ENCODE peak calls at places on chromosomes 5 and 9, in five cellular contexts. Q is neuronal stem cell, Y is IMR-90, V is mesendoderm, B is H9. I is an unnamed sample.

GRCh38 chr5:81235287-81236072 is 2.4 kb downstream of the CKMT2 start:
- DNase-seq in Q (no peak), Y (no peak), V (no peak), B (no peak), I (no peak)

GRCh38 chr9:133528001-133528886 is 3.5 kb upstream of the MYMK start:
- DNase-seq in Q (no peak), Y (no peak), V (no peak), B (no peak), I (no peak)

GRCh38 chr5:59317023-59317771 is 576.3 kb downstream of the PDE4D start:
- DNase-seq in Q (no peak), Y (peak), V (peak), B (no peak), I (peak)

GRCh38 chr5:42950466-42951168 is 89.5 kb downstream of the ANXA2R start:
- DNase-seq in Q (no peak), Y (peak), V (peak), B (peak), I (peak)

GRCh38 chr5:101989659-101990058 is 306.4 kb downstream of the SLCO4C1 start:
- DNase-seq in Q (no peak), Y (no peak), V (no peak), B (no peak), I (no peak)

GRCh38 chr5:51383494-51384081 is 340 bp downstream of the ISL1 start:
- DNase-seq in Q (peak), Y (no peak), V (peak), B (no peak), I (peak)

GRCh38 chr9:127796899-127797370 is 5.7 kb upstream of the FPGS start:
- DNase-seq in Q (no peak), Y (peak), V (no peak), B (no peak), I (peak)

GRCh38 chr5:12360218-12360617 is 456.0 kb upstream of the CTNND2 start:
- DNase-seq in Q (no peak), Y (no peak), V (no peak), B (no peak), I (no peak)

GRCh38 chr5:134041570-134042411 is 37.0 kb upstream of the VDAC1 start:
- DNase-seq in Q (no peak), Y (no peak), V (no peak), B (no peak), I (no peak)

GRCh38 chr9:94922691-94923107 is 196.2 kb downstream of the AOPEP start:
- DNase-seq in Q (no peak), Y (peak), V (no peak), B (no peak), I (peak)

GRCh38 chr9:133750927-133751649 is 12.9 kb upstream of the SARDH start:
- DNase-seq in Q (no peak), Y (no peak), V (no peak), B (peak), I (no peak)

GRCh38 chr9:130325921-130326320 is 60.4 kb downstream of the HMCN2 start:
- DNase-seq in Q (no peak), Y (no peak), V (no peak), B (no peak), I (no peak)

GRCh38 chr9:130327070-130327780 is 61.7 kb downstream of the HMCN2 start:
- DNase-seq in Q (no peak), Y (no peak), V (peak), B (peak), I (no peak)

GRCh38 chr9:130328349-130328801 is 62.8 kb downstream of the HMCN2 start:
- DNase-seq in Q (no peak), Y (peak), V (no peak), B (no peak), I (peak)

GRCh38 chr9:130329061-130329460 is 63.5 kb downstream of the HMCN2 start:
- DNase-seq in Q (no peak), Y (no peak), V (no peak), B (no peak), I (no peak)

GRCh38 chr9:130327781-130328348 is 62.3 kb downstream of the HMCN2 start:
- DNase-seq in Q (no peak), Y (peak), V (no peak), B (no peak), I (peak)
- H2BK5ac ChIP-seq in Q (no peak), Y (no peak), V (no peak), B (no peak), I (no peak)

DNA sequence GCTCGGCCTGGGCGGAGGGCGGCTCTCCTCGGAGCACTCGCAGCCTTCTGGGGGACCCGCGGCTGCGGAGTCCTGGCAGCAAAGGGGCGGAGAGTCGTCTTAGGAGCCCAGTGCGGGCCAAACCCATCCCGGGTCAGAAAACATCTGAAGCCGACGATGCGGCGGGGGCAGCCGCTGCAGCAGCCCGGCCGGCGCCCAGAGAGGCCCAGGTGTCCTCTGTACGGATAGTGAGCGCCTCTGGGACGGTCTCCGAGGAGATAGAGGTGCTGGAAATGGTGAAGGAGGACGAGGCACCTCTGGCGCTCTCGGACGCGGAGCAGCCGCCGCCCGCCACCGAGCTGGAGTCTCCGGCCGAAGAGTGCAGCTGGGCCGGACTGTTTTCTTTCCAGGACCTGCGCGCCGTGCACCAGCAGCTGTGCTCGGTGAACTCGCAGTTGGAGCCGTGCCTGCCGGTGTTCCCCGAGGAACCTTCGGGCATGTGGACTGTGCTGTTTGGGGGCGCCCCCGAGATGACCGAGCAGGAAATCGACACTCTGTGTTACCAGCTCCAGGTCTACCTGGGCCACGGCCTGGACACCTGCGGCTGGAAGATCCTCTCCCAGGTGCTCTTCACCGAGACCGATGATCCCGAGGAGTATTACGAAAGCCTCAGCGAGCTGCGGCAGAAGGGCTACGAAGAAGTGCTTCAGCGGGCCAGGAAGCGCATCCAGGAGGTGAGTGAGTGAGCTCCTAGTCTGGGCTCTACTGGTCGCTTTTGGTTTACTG is 1.2 kb downstream of the JMY start:
- DNase-seq in Q (peak), Y (peak), V (peak), B (peak), I (peak)
- H2BK5ac ChIP-seq in Q (peak), Y (no peak), V (no peak), B (no peak), I (no peak)

DNA sequence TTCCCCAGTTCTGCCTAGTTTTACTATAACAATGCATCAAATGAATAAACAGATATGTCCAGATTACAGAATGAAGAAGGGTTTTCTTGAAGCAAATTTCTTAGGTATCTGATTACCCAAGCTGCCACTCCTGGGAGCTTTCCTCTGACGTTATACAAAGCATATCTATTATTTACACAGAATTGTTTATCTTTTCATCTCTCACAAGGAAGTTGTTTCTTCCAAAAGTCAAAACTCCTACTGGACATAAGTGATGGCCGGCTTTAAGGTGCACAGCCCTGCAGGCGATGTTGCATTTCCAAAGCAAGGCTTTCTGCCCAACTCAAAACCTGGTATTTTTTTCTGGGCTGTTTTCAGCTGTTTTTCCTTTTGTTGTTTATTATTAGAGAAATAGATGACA is 73.4 kb upstream of the ANKH start:
- DNase-seq in Q (no peak), Y (peak), V (no peak), B (no peak), I (no peak)
- H2BK5ac ChIP-seq in Q (no peak), Y (no peak), V (no peak), B (no peak), I (no peak)

GRCh38 chr9:37534412-37534811 is 41.8 kb downstream of the FBXO10 start:
- DNase-seq in Q (no peak), Y (no peak), V (no peak), B (no peak), I (no peak)
- H2BK5ac ChIP-seq in Q (no peak), Y (no peak), V (no peak), B (no peak), I (no peak)

GRCh38 chr9:114792396-114792795 is 13.4 kb downstream of the TNFSF15 start:
- DNase-seq in Q (no peak), Y (no peak), V (no peak), B (no peak), I (no peak)

GRCh38 chr9:114790521-114790920 is 15.3 kb downstream of the TNFSF15 start:
- DNase-seq in Q (no peak), Y (no peak), V (no peak), B (no peak), I (peak)

GRCh38 chr9:114791736-114792135 is 14.1 kb downstream of the TNFSF15 start:
- DNase-seq in Q (no peak), Y (no peak), V (no peak), B (no peak), I (no peak)

GRCh38 chr9:114789006-114789405 is 16.8 kb downstream of the TNFSF15 start:
- DNase-seq in Q (no peak), Y (no peak), V (no peak), B (no peak), I (no peak)

GRCh38 chr9:114791312-114791711 is 14.5 kb downstream of the TNFSF15 start:
- DNase-seq in Q (no peak), Y (no peak), V (no peak), B (no peak), I (no peak)
- H2BK5ac ChIP-seq in Q (no peak), Y (no peak), V (no peak), B (no peak), I (no peak)

I was measured in mesenchymal stem cell.